ENCODE peak calls at places on chromosomes 5 and 9, in seven cellular contexts. N, J, R, Z, D, S and U are unnamed samples.

GRCh38 chr9:12816656-12817101 is 41.9 kb downstream of the LURAP1L start:
- DNase-seq in D (no peak), J (no peak), N (no peak), Z (no peak), S (no peak), R (no peak), U (no peak)

GRCh38 chr9:96491079-96491879 is 41.3 kb downstream of the HABP4 start:
- DNase-seq in S (no peak), D (peak), J (no peak), Z (no peak), N (no peak), R (peak), U (no peak)

GRCh38 chr5:132495063-132495671 is 4.6 kb upstream of the IRF1 start:
- DNase-seq in D (no peak), S (no peak), J (no peak), Z (no peak), N (no peak), R (no peak), U (no peak)

GRCh38 chr5:172828911-172829431 is 5.1 kb upstream of the ERGIC1 start:
- DNase-seq in J (peak), Z (no peak), R (peak), D (no peak), S (no peak), N (no peak), U (no peak)

GRCh38 chr9:107227696-107228258 is 55.3 kb upstream of the RAD23B start:
- DNase-seq in R (no peak), D (no peak), J (peak), Z (no peak), S (peak), N (no peak), U (no peak)

GRCh38 chr9:119086590-119086989 is 282.6 kb downstream of the BRINP1 start:
- DNase-seq in N (no peak), S (no peak), R (no peak), Z (no peak), J (no peak), D (no peak), U (no peak)

GRCh38 chr9:115883467-115884329 is 269.9 kb upstream of the PAPPA start:
- DNase-seq in S (peak), N (no peak), J (peak), D (no peak), Z (no peak), R (peak), U (peak)

GRCh38 chr9:22731786-22732185 is 285.2 kb downstream of the DMRTA1 start:
- DNase-seq in S (no peak), N (no peak), R (no peak), Z (no peak), J (no peak), D (no peak), U (no peak)

GRCh38 chr9:76586555-76587314 is 127.8 kb downstream of the GCNT1 start:
- DNase-seq in R (no peak), N (no peak), Z (no peak), D (no peak), S (no peak), J (no peak), U (no peak)

GRCh38 chr9:35029852-35030251 is 40.3 kb downstream of the DNAJB5 start:
- DNase-seq in N (no peak), J (peak), R (no peak), D (no peak), S (no peak), Z (no peak), U (no peak)

GRCh38 chr9:136511670-136512592 is 29.1 kb upstream of the SEC16A start:
- DNase-seq in D (no peak), J (no peak), S (no peak), N (no peak), R (no peak), Z (no peak), U (no peak)

GRCh38 chr9:96020822-96021615 is 145.5 kb downstream of the ERCC6L2 start:
- DNase-seq in N (peak), S (no peak), Z (no peak), R (peak), J (peak), D (peak), U (no peak)

GRCh38 chr9:13992136-13992798 is 321.7 kb downstream of the NFIB start:
- DNase-seq in J (peak), R (peak), S (no peak), Z (no peak), N (no peak), D (no peak), U (no peak)

GRCh38 chr5:145697251-145698016 is 137.7 kb downstream of the PRELID2 start:
- DNase-seq in Z (no peak), D (no peak), R (peak), J (peak), S (peak), N (no peak), U (peak)

GRCh38 chr5:146564036-146564762 is 48.2 kb upstream of the GPR151 start:
- DNase-seq in J (no peak), R (no peak), N (no peak), S (no peak), Z (no peak), D (no peak), U (no peak)